ENCODE peak calls at places on chromosomes 5 and 9, in seven cellular contexts. One of them, this sample, is unnamed.

GRCh38 chr9:134983094-134983493 is 65.4 kb upstream of the FCN1 start:
- DNase-seq in body of pancreas: peak
- DNase-seq in right atrium auricular region: no peak
- DNase-seq in nephron progenitor cell: peak
- DNase-seq in H1: peak
- DNase-seq in IMR-90: no peak
- DNase-seq in sigmoid colon: peak
- DNase-seq in this sample: peak

GRCh38 chr9:98972641-98973545 is 29.2 kb downstream of the COL15A1 start:
- DNase-seq in body of pancreas: no peak
- DNase-seq in nephron progenitor cell: no peak
- DNase-seq in right atrium auricular region: no peak
- DNase-seq in IMR-90: no peak
- DNase-seq in H1: no peak
- DNase-seq in sigmoid colon: no peak
- DNase-seq in this sample: no peak

GRCh38 chr9:99264070-99264469 is 42.0 kb downstream of the SEC61B start:
- DNase-seq in right atrium auricular region: no peak
- DNase-seq in H1: no peak
- DNase-seq in nephron progenitor cell: peak
- DNase-seq in IMR-90: no peak
- DNase-seq in sigmoid colon: no peak
- DNase-seq in body of pancreas: peak
- DNase-seq in this sample: no peak

GRCh38 chr5:124052201-124052600 is 540.2 kb downstream of the CSNK1G3 start:
- DNase-seq in H1: no peak
- DNase-seq in right atrium auricular region: no peak
- DNase-seq in nephron progenitor cell: no peak
- DNase-seq in sigmoid colon: no peak
- DNase-seq in IMR-90: no peak
- DNase-seq in body of pancreas: no peak
- DNase-seq in this sample: no peak

GRCh38 chr5:150763023-150763793 is 4.4 kb upstream of the DCTN4 start:
- DNase-seq in body of pancreas: peak
- DNase-seq in IMR-90: peak
- DNase-seq in sigmoid colon: peak
- DNase-seq in H1: no peak
- DNase-seq in nephron progenitor cell: no peak
- DNase-seq in right atrium auricular region: peak
- DNase-seq in this sample: no peak

GRCh38 chr9:123550012-123550411 is 194.0 kb downstream of the CRB2 start:
- DNase-seq in sigmoid colon: no peak
- DNase-seq in nephron progenitor cell: no peak
- DNase-seq in body of pancreas: no peak
- DNase-seq in right atrium auricular region: no peak
- DNase-seq in IMR-90: no peak
- DNase-seq in H1: no peak
- DNase-seq in this sample: no peak

GRCh38 chr5:172567294-172567693 is 73.8 kb upstream of the NEURL1B start:
- DNase-seq in right atrium auricular region: no peak
- DNase-seq in H1: no peak
- DNase-seq in sigmoid colon: no peak
- DNase-seq in IMR-90: no peak
- DNase-seq in nephron progenitor cell: no peak
- DNase-seq in body of pancreas: no peak
- DNase-seq in this sample: no peak

GRCh38 chr5:160959804-160960203 is 107.8 kb upstream of the ATP10B start:
- DNase-seq in right atrium auricular region: no peak
- DNase-seq in nephron progenitor cell: no peak
- DNase-seq in IMR-90: no peak
- DNase-seq in sigmoid colon: no peak
- DNase-seq in body of pancreas: peak
- DNase-seq in H1: no peak
- DNase-seq in this sample: no peak

GRCh38 chr5:151257731-151258715 is 5.0 kb downstream of the GM2A start:
- DNase-seq in H1: no peak
- DNase-seq in sigmoid colon: no peak
- DNase-seq in nephron progenitor cell: no peak
- DNase-seq in right atrium auricular region: no peak
- DNase-seq in IMR-90: peak
- DNase-seq in body of pancreas: no peak
- DNase-seq in this sample: no peak

GRCh38 chr5:146365618-146366017 is 27.0 kb downstream of the POU4F3 start:
- DNase-seq in body of pancreas: no peak
- DNase-seq in sigmoid colon: no peak
- DNase-seq in IMR-90: no peak
- DNase-seq in H1: no peak
- DNase-seq in right atrium auricular region: no peak
- DNase-seq in nephron progenitor cell: no peak
- DNase-seq in this sample: no peak

GRCh38 chr9:128969491-128969890 is 22.0 kb downstream of the NUP188 start:
- DNase-seq in H1: no peak
- DNase-seq in nephron progenitor cell: no peak
- DNase-seq in right atrium auricular region: no peak
- DNase-seq in sigmoid colon: no peak
- DNase-seq in body of pancreas: no peak
- DNase-seq in IMR-90: peak
- DNase-seq in this sample: no peak

GRCh38 chr5:57692582-57693487 is 210.2 kb upstream of the ACTBL2 start:
- DNase-seq in sigmoid colon: peak
- DNase-seq in body of pancreas: peak
- DNase-seq in nephron progenitor cell: peak
- DNase-seq in IMR-90: peak
- DNase-seq in H1: peak
- DNase-seq in right atrium auricular region: peak
- DNase-seq in this sample: peak

GRCh38 chr9:36966371-36967097 is 67.5 kb downstream of the PAX5 start:
- DNase-seq in IMR-90: no peak
- DNase-seq in body of pancreas: no peak
- DNase-seq in H1: no peak
- DNase-seq in right atrium auricular region: no peak
- DNase-seq in nephron progenitor cell: no peak
- DNase-seq in sigmoid colon: no peak
- DNase-seq in this sample: no peak

GRCh38 chr5:458547-459353 is 15.8 kb downstream of the EXOC3 start:
- DNase-seq in body of pancreas: peak
- DNase-seq in nephron progenitor cell: no peak
- DNase-seq in H1: no peak
- DNase-seq in IMR-90: peak
- DNase-seq in right atrium auricular region: no peak
- DNase-seq in sigmoid colon: peak
- DNase-seq in this sample: no peak

GRCh38 chr5:150142800-150143724 is 12.6 kb downstream of the PDGFRB start:
- DNase-seq in sigmoid colon: peak
- DNase-seq in H1: no peak
- DNase-seq in IMR-90: peak
- DNase-seq in right atrium auricular region: peak
- DNase-seq in body of pancreas: peak
- DNase-seq in nephron progenitor cell: no peak
- DNase-seq in this sample: no peak

GRCh38 chr5:142412581-142412980 is 87.8 kb upstream of the SPRY4 start:
- DNase-seq in H1: no peak
- DNase-seq in right atrium auricular region: no peak
- DNase-seq in body of pancreas: no peak
- DNase-seq in sigmoid colon: no peak
- DNase-seq in IMR-90: no peak
- DNase-seq in nephron progenitor cell: no peak
- DNase-seq in this sample: no peak

GRCh38 chr5:172769598-172770373 is 1.2 kb downstream of the DUSP1 start:
- DNase-seq in right atrium auricular region: no peak
- DNase-seq in H1: no peak
- DNase-seq in body of pancreas: peak
- DNase-seq in sigmoid colon: peak
- DNase-seq in nephron progenitor cell: no peak
- DNase-seq in IMR-90: peak
- DNase-seq in this sample: no peak

GRCh38 chr5:52811067-52811749 is 23.5 kb downstream of the ITGA1 start:
- DNase-seq in body of pancreas: no peak
- DNase-seq in IMR-90: peak
- DNase-seq in H1: no peak
- DNase-seq in sigmoid colon: peak
- DNase-seq in right atrium auricular region: no peak
- DNase-seq in nephron progenitor cell: no peak
- DNase-seq in this sample: no peak

GRCh38 chr5:124025306-124025705 is 513.3 kb downstream of the CSNK1G3 start:
- DNase-seq in sigmoid colon: no peak
- DNase-seq in body of pancreas: no peak
- DNase-seq in IMR-90: no peak
- DNase-seq in H1: peak
- DNase-seq in nephron progenitor cell: no peak
- DNase-seq in right atrium auricular region: no peak
- DNase-seq in this sample: no peak

DNA sequence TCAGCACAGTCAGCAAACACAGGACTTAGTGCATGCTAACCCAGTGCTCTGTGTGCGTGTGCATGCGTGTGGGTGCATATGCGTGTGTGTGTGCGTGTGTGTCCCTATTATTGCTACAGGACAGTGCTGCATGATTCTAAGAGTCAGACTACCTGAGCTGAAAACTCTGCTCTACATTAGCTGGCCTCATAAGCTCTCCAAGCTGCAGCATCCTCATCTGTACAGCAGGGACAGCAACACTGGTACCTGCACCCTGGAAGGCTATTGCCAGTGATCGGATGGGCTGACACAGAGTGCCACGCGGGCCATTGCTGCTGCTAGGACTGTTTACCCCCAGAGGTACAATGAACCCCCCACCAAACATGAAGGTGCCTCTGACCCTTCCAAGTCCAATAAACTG is 1.2 kb downstream of the ADAMTS12 start:
- DNase-seq in nephron progenitor cell: peak
- DNase-seq in body of pancreas: no peak
- DNase-seq in right atrium auricular region: no peak
- DNase-seq in IMR-90: peak
- DNase-seq in H1: no peak
- DNase-seq in sigmoid colon: no peak
- DNase-seq in this sample: no peak
- TF ChIP-seq CTCF in nephron progenitor cell: peak
- TF ChIP-seq CTCF in body of pancreas: no peak
- TF ChIP-seq CTCF in right atrium auricular region: no peak
- TF ChIP-seq CTCF in IMR-90: peak
- TF ChIP-seq CTCF in H1: peak
- TF ChIP-seq CTCF in sigmoid colon: no peak
- TF ChIP-seq CTCF in this sample: no peak

DNA sequence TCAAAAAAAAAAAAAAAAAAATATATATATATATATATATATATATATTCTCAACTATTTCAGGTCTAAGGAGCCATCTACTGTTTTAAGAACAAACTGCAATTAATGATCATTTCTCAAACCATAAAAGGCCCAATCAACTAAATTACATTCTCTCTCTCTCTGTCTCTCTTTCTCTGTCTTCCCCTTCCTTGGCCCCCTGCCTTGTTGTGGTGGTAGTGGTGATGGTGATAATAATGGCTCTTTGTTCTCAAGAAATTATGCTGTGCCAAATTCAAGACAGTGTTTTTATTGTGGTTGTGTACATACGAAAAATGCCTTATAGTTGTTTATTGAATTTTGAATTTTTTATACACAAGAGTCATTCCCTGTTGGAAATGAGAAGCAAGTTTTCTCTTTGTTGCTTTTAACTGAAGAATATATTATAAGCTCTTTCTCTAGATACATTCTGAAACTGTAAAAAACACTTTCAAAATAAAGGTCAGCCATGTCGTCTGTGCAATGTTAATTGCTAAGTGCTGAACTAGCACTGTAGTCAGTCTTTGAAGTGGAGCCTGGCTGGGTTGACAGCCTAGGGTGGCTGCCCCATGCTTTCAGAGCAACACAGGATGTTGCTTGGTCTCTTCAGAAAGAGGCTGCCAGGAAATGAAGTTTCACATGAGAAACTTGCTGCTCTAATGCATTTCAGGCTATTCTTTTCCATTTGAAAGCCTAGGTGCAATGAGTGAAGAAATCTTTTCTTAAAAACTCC is 96.0 kb downstream of the HINT1 start:
- DNase-seq in IMR-90: no peak
- DNase-seq in H1: no peak
- DNase-seq in sigmoid colon: no peak
- DNase-seq in body of pancreas: no peak
- DNase-seq in nephron progenitor cell: no peak
- DNase-seq in right atrium auricular region: no peak
- DNase-seq in this sample: no peak
- TF ChIP-seq CTCF in IMR-90: no peak
- TF ChIP-seq CTCF in H1: no peak
- TF ChIP-seq CTCF in sigmoid colon: no peak
- TF ChIP-seq CTCF in body of pancreas: no peak
- TF ChIP-seq CTCF in nephron progenitor cell: no peak
- TF ChIP-seq CTCF in right atrium auricular region: no peak
- TF ChIP-seq CTCF in this sample: no peak

DNA sequence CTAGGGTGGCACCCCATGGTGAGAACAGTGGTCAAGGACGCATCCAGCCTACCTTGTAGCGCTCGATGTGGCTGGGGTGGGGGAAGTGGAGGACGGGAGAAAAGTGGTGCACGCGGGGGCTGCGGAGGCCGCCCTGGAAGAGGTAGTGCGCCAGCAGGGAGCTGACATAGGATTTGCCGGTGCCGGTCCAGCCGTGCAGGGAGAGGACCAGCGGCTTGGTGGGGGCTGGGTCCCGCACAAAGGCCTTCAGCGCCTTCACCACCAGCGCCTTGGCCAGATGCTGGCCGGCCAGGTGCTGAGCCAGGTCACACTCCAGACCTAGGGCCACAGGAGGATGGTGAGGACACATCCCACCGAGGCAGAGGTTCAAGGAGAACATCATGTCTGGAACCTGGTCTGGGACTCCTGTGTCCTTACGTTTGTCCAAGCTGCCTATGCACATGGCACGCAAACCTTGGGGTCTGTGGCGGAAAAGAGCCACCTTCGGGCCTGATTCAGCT is 797 bp downstream of the TOR2A start:
- DNase-seq in right atrium auricular region: no peak
- DNase-seq in nephron progenitor cell: no peak
- DNase-seq in IMR-90: no peak
- DNase-seq in body of pancreas: peak
- DNase-seq in sigmoid colon: no peak
- DNase-seq in H1: no peak
- DNase-seq in this sample: no peak
- TF ChIP-seq CTCF in right atrium auricular region: no peak
- TF ChIP-seq CTCF in nephron progenitor cell: no peak
- TF ChIP-seq CTCF in IMR-90: no peak
- TF ChIP-seq CTCF in body of pancreas: no peak
- TF ChIP-seq CTCF in sigmoid colon: no peak
- TF ChIP-seq CTCF in H1: no peak
- TF ChIP-seq CTCF in this sample: no peak

GRCh38 chr9:107918749-107919148 is 429.2 kb upstream of the KLF4 start:
- DNase-seq in right atrium auricular region: no peak
- DNase-seq in nephron progenitor cell: no peak
- DNase-seq in body of pancreas: no peak
- DNase-seq in IMR-90: no peak
- DNase-seq in H1: no peak
- DNase-seq in sigmoid colon: no peak
- DNase-seq in this sample: no peak

GRCh38 chr9:107922246-107922645 is 432.7 kb upstream of the KLF4 start:
- DNase-seq in sigmoid colon: no peak
- DNase-seq in IMR-90: no peak
- DNase-seq in body of pancreas: no peak
- DNase-seq in H1: no peak
- DNase-seq in nephron progenitor cell: no peak
- DNase-seq in right atrium auricular region: no peak
- DNase-seq in this sample: no peak

DNA sequence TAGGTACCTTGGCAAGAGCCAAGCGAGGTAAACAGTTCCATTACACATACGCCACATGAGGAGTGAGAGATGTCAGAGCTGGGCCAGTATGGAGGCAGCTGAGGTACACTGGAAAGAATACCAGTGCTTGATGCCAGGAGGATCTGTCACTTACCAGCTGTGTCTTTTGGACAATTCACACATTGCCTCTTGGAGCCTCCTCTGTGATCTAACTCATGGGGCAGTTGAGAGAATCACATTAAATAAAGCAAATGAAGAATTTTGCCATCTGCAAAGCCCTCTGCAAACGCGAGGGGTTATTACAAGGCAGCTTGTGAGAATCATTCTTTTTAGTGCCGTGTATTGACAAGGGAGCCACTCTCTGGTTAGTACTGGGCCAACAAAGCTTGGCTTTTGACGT is 429.7 kb upstream of the KLF4 start:
- DNase-seq in right atrium auricular region: no peak
- DNase-seq in body of pancreas: no peak
- DNase-seq in H1: no peak
- DNase-seq in IMR-90: no peak
- DNase-seq in nephron progenitor cell: no peak
- DNase-seq in sigmoid colon: no peak
- DNase-seq in this sample: no peak
- TF ChIP-seq CTCF in right atrium auricular region: no peak
- TF ChIP-seq CTCF in body of pancreas: no peak
- TF ChIP-seq CTCF in H1: no peak
- TF ChIP-seq CTCF in IMR-90: no peak
- TF ChIP-seq CTCF in nephron progenitor cell: no peak
- TF ChIP-seq CTCF in sigmoid colon: no peak
- TF ChIP-seq CTCF in this sample: no peak